ENCODE peak calls at places on chromosome 21, in eight cellular contexts. W is IMR-90, Y is stomach, T is upper lobe of right lung, O is neural progenitor cell, G is SJSA1, D is mammary epithelial cell, B is cardiac muscle cell. H is an unnamed sample.

GRCh38 chr21:16305686-16306085 is 575.9 kb downstream of the USP25 start:
- DNase-seq in Y (no peak), T (no peak), D (peak), W (no peak), B (peak), G (no peak), O (peak), H (no peak)

GRCh38 chr21:18023099-18023498 is 203.9 kb upstream of the C21orf91 start:
- DNase-seq in W (no peak), D (no peak), G (no peak), T (no peak), Y (no peak), B (no peak), O (peak), H (no peak)

GRCh38 chr21:46532080-46532479 is 72.8 kb downstream of the S100B start:
- DNase-seq in W (no peak), G (no peak), T (no peak), D (no peak), Y (no peak), O (no peak), B (no peak), H (no peak)

GRCh38 chr21:37072239-37072987 is 458 bp downstream of the PIGP start:
- DNase-seq in D (peak), B (no peak), W (peak), G (no peak), Y (peak), T (peak), O (peak), H (peak)

GRCh38 chr21:31158789-31159581 is 120.7 kb upstream of the KRTAP19-8 start:
- DNase-seq in Y (no peak), O (no peak), G (no peak), T (no peak), B (peak), D (no peak), W (peak), H (no peak)

GRCh38 chr21:36509966-36510742 is 30.2 kb upstream of the CLDN14 start:
- DNase-seq in T (peak), Y (peak), O (no peak), G (no peak), D (peak), B (no peak), W (no peak), H (peak)

GRCh38 chr21:40841524-40842196 is 5.3 kb downstream of the DSCAM start:
- DNase-seq in Y (peak), T (peak), W (no peak), D (peak), B (no peak), O (peak), G (no peak), H (no peak)

GRCh38 chr21:39938086-39938611 is 70.9 kb downstream of the PCP4 start:
- DNase-seq in T (no peak), O (no peak), Y (no peak), W (no peak), G (no peak), D (no peak), B (no peak), H (no peak)

GRCh38 chr21:26127918-26128317 is 42.7 kb downstream of the APP start:
- DNase-seq in T (no peak), O (no peak), B (peak), Y (no peak), D (peak), G (peak), W (peak), H (no peak)

GRCh38 chr21:15309721-15310120 is 244.9 kb upstream of the NRIP1 start:
- DNase-seq in D (no peak), T (no peak), W (no peak), G (no peak), Y (no peak), B (peak), O (no peak), H (no peak)

GRCh38 chr21:41195311-41195710 is 27.4 kb downstream of the BACE2 start:
- DNase-seq in T (no peak), G (no peak), Y (no peak), B (no peak), W (no peak), D (no peak), O (no peak), H (no peak)

GRCh38 chr21:41220208-41220733 is 52.3 kb downstream of the BACE2 start:
- DNase-seq in O (no peak), Y (no peak), B (peak), W (no peak), T (no peak), G (no peak), D (no peak), H (no peak)

GRCh38 chr21:34091607-34092006 is 18.2 kb downstream of the MRPS6 start:
- DNase-seq in O (peak), D (no peak), W (no peak), G (no peak), Y (no peak), B (peak), T (no peak), H (no peak)

GRCh38 chr21:40631201-40631600 is 215.8 kb downstream of the DSCAM start:
- DNase-seq in T (no peak), W (no peak), B (no peak), Y (no peak), D (peak), O (no peak), G (no peak), H (no peak)

GRCh38 chr21:14632359-14632758 is 86.2 kb upstream of the SAMSN1 start:
- DNase-seq in T (no peak), Y (no peak), O (no peak), B (no peak), G (no peak), W (no peak), D (no peak), H (no peak)

GRCh38 chr21:46661211-46661625 is 25.7 kb downstream of the PRMT2 start:
- DNase-seq in O (peak), W (peak), G (peak), B (peak), Y (peak), T (peak), D (peak), H (peak)

GRCh38 chr21:28539623-28539988 is 453.1 kb downstream of the LTN1 start:
- DNase-seq in D (no peak), Y (no peak), T (no peak), G (no peak), W (no peak), O (no peak), B (no peak), H (no peak)

GRCh38 chr21:36891123-36891522 is 75.3 kb downstream of the HLCS start:
- DNase-seq in D (no peak), W (no peak), G (no peak), O (no peak), Y (no peak), B (no peak), T (no peak), H (no peak)

GRCh38 chr21:15468368-15468767 is 261.4 kb upstream of the USP25 start:
- DNase-seq in B (peak), T (no peak), Y (no peak), O (no peak), D (no peak), G (no peak), W (no peak), H (no peak)

GRCh38 chr21:46457801-46458314 is 833 bp upstream of the DIP2A start:
- DNase-seq in B (peak), T (peak), W (peak), D (peak), G (peak), O (no peak), Y (peak), H (peak)

GRCh38 chr21:35226302-35226701 is 177.2 kb upstream of the RUNX1 start:
- DNase-seq in W (peak), D (no peak), G (no peak), Y (peak), O (peak), B (no peak), T (no peak), H (no peak)

GRCh38 chr21:35225573-35225972 is 176.5 kb upstream of the RUNX1 start:
- DNase-seq in O (no peak), W (no peak), B (no peak), T (no peak), Y (no peak), D (no peak), G (no peak), H (no peak)

GRCh38 chr21:35229290-35229689 is 180.2 kb upstream of the RUNX1 start:
- DNase-seq in D (no peak), O (no peak), Y (no peak), G (no peak), W (no peak), T (no peak), B (no peak), H (no peak)

GRCh38 chr21:35227774-35228173 is 178.7 kb upstream of the RUNX1 start:
- DNase-seq in B (no peak), T (no peak), W (no peak), O (no peak), G (no peak), Y (no peak), D (no peak), H (no peak)

DNA sequence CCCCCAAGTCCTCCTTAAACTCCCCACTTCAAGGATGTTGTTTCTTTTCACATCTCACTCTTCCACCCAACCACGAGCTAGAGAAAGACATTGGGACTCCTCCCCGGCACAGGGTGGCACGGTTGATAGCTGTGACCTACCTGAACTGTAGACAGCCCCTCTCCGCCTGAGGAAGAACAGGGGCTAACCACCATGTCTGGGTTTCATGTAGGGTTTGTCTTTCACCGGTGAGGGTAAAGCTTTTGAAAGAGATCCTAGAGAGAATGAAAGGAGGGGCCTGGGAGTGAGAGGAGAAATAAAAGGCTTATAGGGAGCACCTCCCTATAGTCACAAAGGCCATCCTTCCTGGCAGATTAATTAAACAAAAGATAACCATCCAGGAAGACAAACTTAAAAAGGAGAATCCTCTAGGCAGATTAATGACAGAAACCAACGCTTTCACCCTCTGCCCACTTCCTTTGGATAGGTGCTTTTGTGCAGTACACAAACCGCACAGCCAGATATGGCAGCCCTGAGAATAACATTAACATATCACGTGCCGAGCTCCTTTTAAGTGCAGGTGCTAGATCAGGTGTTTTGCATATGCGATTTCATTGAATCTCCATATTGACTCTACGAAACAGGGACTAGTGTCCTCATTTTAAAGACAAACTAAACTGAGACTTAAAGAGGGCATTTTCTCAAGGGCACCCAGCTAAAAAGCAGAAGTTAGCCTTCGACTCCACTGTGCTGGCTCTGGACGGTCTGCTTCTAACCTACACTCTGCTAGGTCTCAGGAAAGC is 178.0 kb upstream of the RUNX1 start:
- DNase-seq in O (no peak), B (no peak), T (no peak), D (no peak), G (no peak), W (no peak), Y (no peak), H (no peak)
- H3K27ac ChIP-seq in O (no peak), B (no peak), T (no peak), D (no peak), G (no peak), W (no peak), Y (no peak), H (no peak)

GRCh38 chr21:32565856-32566465 is 19.4 kb downstream of the TCP10L start:
- DNase-seq in O (no peak), G (no peak), T (no peak), D (no peak), Y (no peak), W (peak), B (no peak), H (no peak)

GRCh38 chr21:32569261-32570230 is 15.8 kb downstream of the TCP10L start:
- DNase-seq in T (peak), Y (peak), D (peak), O (peak), B (peak), G (peak), W (peak), H (peak)

GRCh38 chr21:32566990-32567389 is 18.3 kb downstream of the TCP10L start:
- DNase-seq in O (no peak), Y (no peak), B (no peak), D (no peak), T (no peak), G (no peak), W (no peak), H (no peak)

GRCh38 chr21:32572574-32573420 is 12.5 kb downstream of the TCP10L start:
- DNase-seq in O (no peak), W (no peak), T (no peak), G (no peak), Y (peak), D (peak), B (no peak), H (peak)

GRCh38 chr21:32570456-32570855 is 14.9 kb downstream of the TCP10L start:
- DNase-seq in G (no peak), Y (no peak), W (no peak), D (no peak), T (no peak), B (no peak), O (no peak), H (no peak)
- H3K4me3 ChIP-seq in G (no peak), Y (no peak), W (no peak), D (no peak), T (no peak), B (no peak), O (no peak), H (no peak)

GRCh38 chr21:42423197-42423675 is 19.5 kb downstream of the UBASH3A start:
- DNase-seq in B (no peak), O (no peak), Y (no peak), D (no peak), T (no peak), G (no peak), W (no peak), H (no peak)
- H3K27ac ChIP-seq in B (no peak), O (no peak), Y (no peak), D (no peak), T (no peak), G (no peak), W (no peak), H (no peak)

DNA sequence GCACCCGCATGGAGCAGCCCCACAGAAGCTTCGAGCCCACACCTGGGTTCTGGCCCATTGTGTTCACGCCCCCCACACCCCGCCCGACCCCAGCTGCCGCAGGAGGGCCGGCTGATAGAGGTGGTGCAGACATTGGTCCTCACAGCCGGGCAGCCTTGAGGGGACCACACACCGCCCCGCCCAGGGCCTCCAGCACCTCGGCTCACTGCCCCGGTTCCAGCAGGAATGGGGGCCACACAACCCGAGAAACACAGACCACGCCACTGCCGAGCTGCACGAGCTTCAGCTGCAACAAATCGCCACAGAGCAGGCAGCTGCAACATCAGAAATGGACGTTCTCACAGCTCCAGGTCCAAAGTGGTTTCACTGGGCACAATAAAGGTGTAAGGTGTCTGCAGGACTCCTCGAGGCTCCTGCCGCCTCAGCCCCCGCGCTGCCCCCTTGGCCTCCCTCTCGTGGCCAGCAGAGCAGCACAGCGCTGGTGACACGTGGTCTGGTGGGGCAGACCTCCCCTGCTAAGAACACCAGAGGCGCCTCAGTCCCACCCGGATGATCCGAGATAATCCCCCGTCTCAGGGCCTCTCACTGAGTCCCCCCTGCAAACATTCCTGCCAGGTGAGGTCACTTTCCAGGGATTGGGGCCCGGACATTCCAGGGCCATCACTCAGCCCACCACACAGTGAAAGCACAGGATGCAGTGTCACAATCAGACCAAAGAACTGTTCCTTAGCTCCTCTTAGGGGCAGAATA is 62.3 kb upstream of the ADARB1 start:
- DNase-seq in D (peak), W (peak), O (peak), B (peak), Y (no peak), T (peak), G (peak), H (no peak)
- H3K4me3 ChIP-seq in D (no peak), W (no peak), O (no peak), B (no peak), Y (no peak), T (no peak), G (no peak), H (no peak)

DNA sequence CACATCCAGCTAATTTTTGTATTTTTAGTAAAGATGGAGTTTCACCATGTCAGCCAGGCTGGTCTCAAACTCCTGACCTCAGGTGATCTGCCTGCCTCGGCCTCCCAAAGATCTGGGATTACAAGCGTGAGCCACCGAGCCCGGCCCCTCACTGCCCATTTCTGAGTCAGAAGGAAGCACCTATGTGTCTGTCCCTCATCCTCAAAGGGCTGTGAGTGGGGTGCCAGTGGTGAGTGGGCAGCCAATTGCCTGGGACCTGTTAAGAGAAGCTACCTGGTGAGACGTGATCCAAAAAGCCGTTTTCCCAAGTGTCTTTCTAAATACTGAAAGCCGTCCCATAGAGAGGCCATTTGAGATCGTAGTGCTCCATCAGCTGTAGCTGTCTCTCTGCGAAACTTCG is 27.1 kb upstream of the PDXK start:
- DNase-seq in D (no peak), T (no peak), G (no peak), W (no peak), Y (no peak), O (no peak), B (no peak), H (no peak)
- H3K27ac ChIP-seq in D (no peak), T (no peak), G (no peak), W (no peak), Y (no peak), O (no peak), B (no peak), H (no peak)

GRCh38 chr21:45363921-45364463 is 41.0 kb upstream of the COL18A1 start:
- DNase-seq in D (peak), W (peak), B (peak), G (peak), O (no peak), T (no peak), Y (peak), H (peak)
- H3K4me3 ChIP-seq in D (no peak), W (no peak), B (no peak), G (peak), O (no peak), T (no peak), Y (no peak), H (no peak)

GRCh38 chr21:27301216-27301615 is 334.3 kb upstream of the ADAMTS5 start:
- DNase-seq in Y (no peak), G (no peak), W (peak), O (no peak), D (no peak), T (no peak), B (no peak), H (no peak)

GRCh38 chr21:27306821-27307746 is 340.2 kb upstream of the ADAMTS5 start:
- DNase-seq in B (peak), Y (no peak), G (no peak), W (peak), D (no peak), T (no peak), O (no peak), H (no peak)
- H3K27ac ChIP-seq in B (no peak), Y (no peak), G (no peak), W (peak), D (no peak), T (no peak), O (no peak), H (no peak)

DNA sequence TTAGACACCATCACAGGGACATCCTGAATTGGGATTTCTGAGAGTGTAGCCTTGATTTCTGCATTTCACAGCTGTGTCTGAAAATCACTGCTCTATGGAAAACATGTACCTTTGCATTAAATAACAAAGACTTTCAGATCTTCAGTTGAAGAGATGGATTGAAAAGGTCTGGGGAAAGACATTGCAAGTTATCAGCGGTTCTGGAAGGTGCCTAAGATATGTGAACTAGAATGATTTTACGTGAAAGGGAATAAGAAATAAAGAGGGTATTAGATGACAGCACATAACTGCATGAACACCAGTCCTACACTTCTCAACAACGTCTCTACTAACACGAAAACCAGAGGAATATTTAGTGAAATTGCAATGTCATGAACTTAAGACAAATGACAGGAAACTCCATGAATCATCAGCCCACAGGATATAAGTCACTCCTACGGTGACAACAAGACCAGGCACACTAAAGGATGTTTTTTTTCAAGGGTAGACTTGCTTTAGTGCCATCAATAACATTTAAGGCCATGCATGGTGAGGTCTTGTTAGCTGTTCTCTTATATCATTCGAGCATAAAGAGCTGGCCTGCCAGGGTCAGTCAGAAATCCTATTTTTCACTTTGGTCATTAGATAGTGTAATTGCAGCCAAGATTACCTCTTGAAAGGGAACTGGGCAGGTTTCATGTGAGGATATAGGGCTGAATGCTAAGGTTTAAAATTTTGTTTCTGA is 283.1 kb downstream of the GRIK1 start:
- DNase-seq in B (peak), Y (no peak), O (no peak), D (peak), G (peak), W (peak), T (no peak), H (no peak)
- H3K4me3 ChIP-seq in B (no peak), Y (no peak), O (no peak), D (no peak), G (no peak), W (no peak), T (no peak), H (no peak)

H was measured in colonic mucosa.